ENCODE peak calls at places on chromosomes 11 and 22, in five cellular contexts. A is H9, J is IMR-90, B is neuronal stem cell, Q is trophoblast cell. L is an unnamed sample.

GRCh38 chr22:17087176-17088131 is 2.7 kb downstream of the IL17RA start:
- DNase-seq in A (no peak), J (peak), Q (no peak), B (no peak), L (peak)

GRCh38 chr11:87832216-87832615 is 343.0 kb downstream of the RAB38 start:
- DNase-seq in J (no peak), A (no peak), B (no peak), Q (no peak), L (no peak)

GRCh38 chr22:24185501-24186351 is 4.4 kb downstream of the SUSD2 start:
- DNase-seq in B (no peak), Q (no peak), A (no peak), J (no peak), L (no peak)

GRCh38 chr11:128757235-128757711 is 63.4 kb downstream of the FLI1 start:
- DNase-seq in Q (no peak), A (peak), B (no peak), J (peak), L (peak)

GRCh38 chr11:132024587-132025295 is 654.3 kb downstream of the NTM start:
- DNase-seq in J (peak), B (no peak), Q (peak), A (no peak), L (peak)

GRCh38 chr11:26823963-26824362 is 102.1 kb upstream of the SLC5A12 start:
- DNase-seq in A (no peak), J (no peak), B (no peak), Q (no peak), L (no peak)

GRCh38 chr11:77503006-77503405 is 29.1 kb upstream of the PAK1 start:
- DNase-seq in Q (no peak), B (no peak), A (no peak), J (peak), L (no peak)

GRCh38 chr11:44613081-44613628 is 47.7 kb downstream of the CD82 start:
- DNase-seq in B (no peak), J (no peak), Q (no peak), A (no peak), L (no peak)

GRCh38 chr11:32332990-32333334 is 102.4 kb downstream of the WT1 start:
- DNase-seq in J (no peak), Q (no peak), B (no peak), A (no peak), L (no peak)

GRCh38 chr22:46534177-46534776 is 3.1 kb downstream of the CELSR1 start:
- DNase-seq in A (no peak), Q (no peak), J (no peak), B (no peak), L (no peak)

DNA sequence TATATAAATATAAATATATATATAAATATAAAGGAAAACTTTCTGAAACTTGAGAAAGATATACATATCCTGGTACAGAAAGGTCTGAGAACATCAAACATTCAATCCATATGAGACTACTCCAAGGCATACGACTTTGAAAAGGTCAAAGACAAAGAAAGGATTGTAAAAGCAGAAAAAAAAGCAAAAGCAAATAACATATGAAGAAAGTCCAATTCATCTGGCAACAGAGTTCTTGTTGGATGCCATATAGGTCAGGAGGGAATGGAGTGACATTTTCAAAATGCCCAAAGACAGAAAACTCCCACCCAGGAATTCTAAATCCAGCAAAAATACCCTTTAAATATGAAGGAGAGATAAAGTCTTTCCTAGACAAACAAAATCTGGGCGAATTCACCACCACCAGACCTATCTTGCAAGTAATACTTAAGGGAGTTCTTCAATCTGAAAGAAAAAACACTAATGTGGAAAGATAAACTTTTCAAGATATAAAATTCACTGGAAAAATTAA is 42.3 kb upstream of the MRPL17 start:
- DNase-seq in B (no peak), J (no peak), A (no peak), Q (no peak), L (no peak)
- H4K8ac ChIP-seq in B (no peak), J (no peak), A (no peak), Q (no peak), L (no peak)

DNA sequence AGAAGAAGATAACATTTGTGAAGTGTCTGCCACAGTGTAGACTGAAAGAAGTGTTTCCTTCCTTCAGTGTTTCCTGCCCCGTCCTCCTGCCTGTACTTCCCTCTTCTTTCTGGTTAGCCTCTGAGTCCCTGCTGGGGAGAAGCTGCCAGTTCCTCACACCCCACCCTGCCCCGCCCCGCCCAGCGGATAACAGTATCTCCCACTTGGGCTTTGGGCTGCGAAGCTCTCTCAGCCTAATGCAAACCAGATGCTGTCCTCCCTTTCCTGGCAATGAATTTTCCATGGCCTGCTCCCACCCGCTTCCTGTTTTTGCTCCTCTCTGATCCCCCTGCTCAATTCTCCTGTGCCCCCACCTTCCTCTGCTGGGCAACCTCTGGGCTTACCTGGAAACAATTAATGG is 5.2 kb upstream of the RAB3IL1 start:
- DNase-seq in B (no peak), A (no peak), J (peak), Q (no peak), L (peak)
- H3K4me2 ChIP-seq in B (no peak), A (no peak), J (no peak), Q (no peak), L (no peak)

DNA sequence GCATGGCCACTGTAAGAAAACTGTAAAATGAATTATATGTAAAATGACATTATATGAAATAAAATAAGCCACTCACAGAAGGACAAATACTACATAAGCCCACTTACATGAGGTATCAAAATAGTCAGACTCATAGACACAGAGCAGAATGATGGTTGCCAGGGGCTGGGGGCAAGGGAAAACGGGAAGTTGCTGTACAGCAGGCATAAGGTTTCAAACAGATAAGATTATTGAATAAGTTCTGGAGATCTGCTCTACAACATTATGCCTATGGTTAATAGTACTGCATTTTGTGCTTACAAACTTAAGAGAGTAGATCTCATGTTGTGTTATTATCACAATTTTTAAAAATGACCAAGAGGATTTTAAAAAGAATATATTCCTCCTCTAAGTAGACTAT is 32.7 kb upstream of the HEPHL1 start:
- DNase-seq in J (no peak), Q (no peak), B (no peak), A (no peak), L (no peak)
- H2AFZ ChIP-seq in J (no peak), Q (no peak), B (no peak), A (no peak), L (no peak)

DNA sequence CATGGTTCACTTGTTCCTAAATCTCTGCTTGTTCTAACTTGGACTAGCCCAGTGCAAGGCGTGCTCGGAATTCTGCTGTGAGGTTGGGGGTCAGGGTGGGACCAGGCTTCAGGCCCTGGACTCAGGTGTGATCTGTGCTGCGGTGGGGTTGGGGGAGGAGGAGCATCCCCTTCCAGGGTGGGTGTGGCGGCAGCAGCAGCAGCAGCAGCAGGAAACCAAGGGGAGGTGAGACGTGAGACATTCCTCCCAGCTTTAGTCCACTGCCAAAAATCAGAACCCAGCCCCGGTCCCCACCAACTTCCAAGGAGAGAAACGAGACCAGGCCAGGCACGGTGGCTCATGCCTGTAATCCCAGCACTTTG is 31.8 kb downstream of the A4GALT start:
- DNase-seq in Q (no peak), A (no peak), J (no peak), B (no peak), L (no peak)
- H4K8ac ChIP-seq in Q (peak), A (no peak), J (peak), B (no peak), L (peak)

L was measured in mesenchymal stem cell.